ENCODE peak calls at places on chromosomes 6 and 20, in eight cellular contexts. One of them, this sample, is unnamed.

GRCh38 chr6:157804448-157805327 is 18.4 kb upstream of the SNX9 start:
- DNase-seq in dorsolateral prefrontal cortex: no peak
- DNase-seq in transverse colon: no peak
- DNase-seq in AG04450: no peak
- DNase-seq in vagina: no peak
- DNase-seq in fibroblast of lung: no peak
- DNase-seq in neural progenitor cell: no peak
- DNase-seq in heart right ventricle: no peak
- DNase-seq in this sample: peak

GRCh38 chr6:167647333-167647732 is 179.4 kb upstream of the AFDN start:
- DNase-seq in AG04450: no peak
- DNase-seq in vagina: no peak
- DNase-seq in heart right ventricle: no peak
- DNase-seq in neural progenitor cell: no peak
- DNase-seq in transverse colon: no peak
- DNase-seq in dorsolateral prefrontal cortex: no peak
- DNase-seq in fibroblast of lung: peak
- DNase-seq in this sample: no peak

GRCh38 chr6:85920782-85921181 is 278.1 kb upstream of the SYNCRIP start:
- DNase-seq in fibroblast of lung: no peak
- DNase-seq in AG04450: no peak
- DNase-seq in neural progenitor cell: peak
- DNase-seq in transverse colon: no peak
- DNase-seq in dorsolateral prefrontal cortex: peak
- DNase-seq in heart right ventricle: peak
- DNase-seq in vagina: no peak
- DNase-seq in this sample: no peak

GRCh38 chr20:59670786-59671492 is 66.6 kb downstream of the PHACTR3 start:
- DNase-seq in neural progenitor cell: no peak
- DNase-seq in heart right ventricle: no peak
- DNase-seq in vagina: no peak
- DNase-seq in transverse colon: no peak
- DNase-seq in AG04450: no peak
- DNase-seq in fibroblast of lung: no peak
- DNase-seq in dorsolateral prefrontal cortex: peak
- DNase-seq in this sample: no peak

GRCh38 chr20:53834044-53834442 is 236.4 kb downstream of the BCAS1 start:
- DNase-seq in vagina: no peak
- DNase-seq in AG04450: no peak
- DNase-seq in fibroblast of lung: peak
- DNase-seq in neural progenitor cell: no peak
- DNase-seq in dorsolateral prefrontal cortex: no peak
- DNase-seq in heart right ventricle: no peak
- DNase-seq in transverse colon: no peak
- DNase-seq in this sample: no peak

GRCh38 chr6:160428069-160428430 is 79.9 kb downstream of the SLC22A3 start:
- DNase-seq in fibroblast of lung: peak
- DNase-seq in AG04450: no peak
- DNase-seq in transverse colon: no peak
- DNase-seq in neural progenitor cell: no peak
- DNase-seq in vagina: no peak
- DNase-seq in heart right ventricle: peak
- DNase-seq in dorsolateral prefrontal cortex: peak
- DNase-seq in this sample: peak

GRCh38 chr6:109456710-109457595 is 1.4 kb upstream of the MICAL1 start:
- DNase-seq in transverse colon: peak
- DNase-seq in vagina: no peak
- DNase-seq in fibroblast of lung: peak
- DNase-seq in AG04450: no peak
- DNase-seq in heart right ventricle: peak
- DNase-seq in neural progenitor cell: no peak
- DNase-seq in dorsolateral prefrontal cortex: peak
- DNase-seq in this sample: peak

GRCh38 chr6:56527934-56528333 is 114.8 kb downstream of the DST start:
- DNase-seq in neural progenitor cell: no peak
- DNase-seq in dorsolateral prefrontal cortex: no peak
- DNase-seq in vagina: no peak
- DNase-seq in fibroblast of lung: peak
- DNase-seq in AG04450: no peak
- DNase-seq in heart right ventricle: no peak
- DNase-seq in transverse colon: no peak
- DNase-seq in this sample: peak

GRCh38 chr6:43368517-43369160 is 808 bp downstream of the ZNF318 start:
- DNase-seq in vagina: no peak
- DNase-seq in fibroblast of lung: peak
- DNase-seq in AG04450: no peak
- DNase-seq in transverse colon: peak
- DNase-seq in heart right ventricle: peak
- DNase-seq in dorsolateral prefrontal cortex: peak
- DNase-seq in neural progenitor cell: peak
- DNase-seq in this sample: peak

GRCh38 chr6:156821707-156822106 is 44.5 kb downstream of the ARID1B start:
- DNase-seq in heart right ventricle: no peak
- DNase-seq in neural progenitor cell: no peak
- DNase-seq in AG04450: no peak
- DNase-seq in fibroblast of lung: no peak
- DNase-seq in transverse colon: no peak
- DNase-seq in vagina: no peak
- DNase-seq in dorsolateral prefrontal cortex: no peak
- DNase-seq in this sample: no peak

GRCh38 chr6:106122306-106122940 is 36.3 kb downstream of the PRDM1 start:
- DNase-seq in dorsolateral prefrontal cortex: no peak
- DNase-seq in transverse colon: no peak
- DNase-seq in fibroblast of lung: no peak
- DNase-seq in vagina: no peak
- DNase-seq in neural progenitor cell: no peak
- DNase-seq in AG04450: no peak
- DNase-seq in heart right ventricle: no peak
- DNase-seq in this sample: no peak

GRCh38 chr6:404685-405423 is 13.3 kb downstream of the IRF4 start:
- DNase-seq in fibroblast of lung: no peak
- DNase-seq in transverse colon: no peak
- DNase-seq in AG04450: no peak
- DNase-seq in vagina: no peak
- DNase-seq in neural progenitor cell: no peak
- DNase-seq in heart right ventricle: no peak
- DNase-seq in dorsolateral prefrontal cortex: no peak
- DNase-seq in this sample: no peak

GRCh38 chr20:38882600-38882999 is 43.6 kb upstream of the FAM83D start:
- DNase-seq in heart right ventricle: no peak
- DNase-seq in dorsolateral prefrontal cortex: no peak
- DNase-seq in transverse colon: no peak
- DNase-seq in vagina: no peak
- DNase-seq in AG04450: no peak
- DNase-seq in fibroblast of lung: no peak
- DNase-seq in neural progenitor cell: no peak
- DNase-seq in this sample: no peak

GRCh38 chr6:110628330-110628729 is 151.9 kb upstream of the SLC22A16 start:
- DNase-seq in vagina: no peak
- DNase-seq in dorsolateral prefrontal cortex: no peak
- DNase-seq in fibroblast of lung: peak
- DNase-seq in transverse colon: no peak
- DNase-seq in AG04450: peak
- DNase-seq in heart right ventricle: no peak
- DNase-seq in neural progenitor cell: no peak
- DNase-seq in this sample: peak

GRCh38 chr6:16059496-16059895 is 69.4 kb upstream of the MYLIP start:
- DNase-seq in dorsolateral prefrontal cortex: no peak
- DNase-seq in fibroblast of lung: no peak
- DNase-seq in neural progenitor cell: no peak
- DNase-seq in AG04450: no peak
- DNase-seq in vagina: no peak
- DNase-seq in transverse colon: no peak
- DNase-seq in heart right ventricle: no peak
- DNase-seq in this sample: no peak

GRCh38 chr20:44446111-44446722 is 29.5 kb upstream of the TTPAL start:
- DNase-seq in vagina: no peak
- DNase-seq in heart right ventricle: no peak
- DNase-seq in fibroblast of lung: no peak
- DNase-seq in neural progenitor cell: no peak
- DNase-seq in dorsolateral prefrontal cortex: no peak
- DNase-seq in AG04450: no peak
- DNase-seq in transverse colon: peak
- DNase-seq in this sample: no peak

GRCh38 chr6:26576929-26577719 is 19.6 kb upstream of the ABT1 start:
- DNase-seq in vagina: no peak
- DNase-seq in dorsolateral prefrontal cortex: no peak
- DNase-seq in fibroblast of lung: peak
- DNase-seq in neural progenitor cell: peak
- DNase-seq in heart right ventricle: peak
- DNase-seq in transverse colon: no peak
- DNase-seq in AG04450: no peak
- DNase-seq in this sample: peak

GRCh38 chr6:153771577-153771976 is 267.5 kb upstream of the OPRM1 start:
- DNase-seq in AG04450: no peak
- DNase-seq in heart right ventricle: no peak
- DNase-seq in vagina: no peak
- DNase-seq in transverse colon: no peak
- DNase-seq in fibroblast of lung: no peak
- DNase-seq in dorsolateral prefrontal cortex: no peak
- DNase-seq in neural progenitor cell: no peak
- DNase-seq in this sample: no peak

GRCh38 chr20:5369622-5370021 is 52.9 kb upstream of the PROKR2 start:
- DNase-seq in neural progenitor cell: no peak
- DNase-seq in vagina: no peak
- DNase-seq in fibroblast of lung: no peak
- DNase-seq in dorsolateral prefrontal cortex: no peak
- DNase-seq in heart right ventricle: no peak
- DNase-seq in transverse colon: no peak
- DNase-seq in AG04450: no peak
- DNase-seq in this sample: no peak

GRCh38 chr6:148986608-148987007 is 239.8 kb downstream of the UST start:
- DNase-seq in AG04450: no peak
- DNase-seq in heart right ventricle: no peak
- DNase-seq in neural progenitor cell: no peak
- DNase-seq in vagina: no peak
- DNase-seq in transverse colon: no peak
- DNase-seq in dorsolateral prefrontal cortex: no peak
- DNase-seq in fibroblast of lung: no peak
- DNase-seq in this sample: no peak

GRCh38 chr6:148990427-148990826 is 243.6 kb downstream of the UST start:
- DNase-seq in AG04450: no peak
- DNase-seq in neural progenitor cell: no peak
- DNase-seq in dorsolateral prefrontal cortex: no peak
- DNase-seq in transverse colon: no peak
- DNase-seq in vagina: no peak
- DNase-seq in heart right ventricle: no peak
- DNase-seq in fibroblast of lung: no peak
- DNase-seq in this sample: no peak

GRCh38 chr6:148987982-148988381 is 241.2 kb downstream of the UST start:
- DNase-seq in dorsolateral prefrontal cortex: no peak
- DNase-seq in neural progenitor cell: no peak
- DNase-seq in vagina: no peak
- DNase-seq in transverse colon: no peak
- DNase-seq in heart right ventricle: no peak
- DNase-seq in AG04450: no peak
- DNase-seq in fibroblast of lung: no peak
- DNase-seq in this sample: no peak

GRCh38 chr6:148985499-148985898 is 238.7 kb downstream of the UST start:
- DNase-seq in heart right ventricle: no peak
- DNase-seq in fibroblast of lung: no peak
- DNase-seq in AG04450: no peak
- DNase-seq in vagina: no peak
- DNase-seq in neural progenitor cell: no peak
- DNase-seq in dorsolateral prefrontal cortex: no peak
- DNase-seq in transverse colon: no peak
- DNase-seq in this sample: no peak

DNA sequence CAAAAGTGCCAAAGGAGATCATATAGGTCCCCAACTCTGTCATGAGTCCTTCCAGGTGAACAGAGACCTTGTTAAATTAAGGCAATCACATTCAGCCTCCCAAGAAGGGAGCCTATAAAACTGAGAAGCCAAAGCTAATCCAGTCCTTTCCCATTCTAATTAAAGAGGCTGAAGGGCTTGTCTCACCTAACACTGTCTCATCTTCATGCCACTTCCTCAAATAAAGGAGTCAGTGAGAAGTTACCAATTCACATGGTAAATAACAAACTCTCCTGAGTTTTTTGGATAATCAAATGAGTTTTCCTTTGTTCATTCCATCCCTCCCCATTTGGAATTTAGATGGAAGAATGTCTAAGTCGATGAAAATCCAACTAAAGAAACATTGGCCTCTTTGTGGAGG is 242.8 kb downstream of the UST start:
- DNase-seq in neural progenitor cell: no peak
- DNase-seq in transverse colon: no peak
- DNase-seq in heart right ventricle: no peak
- DNase-seq in vagina: no peak
- DNase-seq in fibroblast of lung: no peak
- DNase-seq in AG04450: no peak
- DNase-seq in dorsolateral prefrontal cortex: no peak
- DNase-seq in this sample: no peak
- H3K4me3 ChIP-seq in neural progenitor cell: no peak
- H3K4me3 ChIP-seq in transverse colon: no peak
- H3K4me3 ChIP-seq in heart right ventricle: no peak
- H3K4me3 ChIP-seq in vagina: no peak
- H3K4me3 ChIP-seq in fibroblast of lung: no peak
- H3K4me3 ChIP-seq in AG04450: no peak
- H3K4me3 ChIP-seq in dorsolateral prefrontal cortex: no peak
- H3K4me3 ChIP-seq in this sample: no peak

DNA sequence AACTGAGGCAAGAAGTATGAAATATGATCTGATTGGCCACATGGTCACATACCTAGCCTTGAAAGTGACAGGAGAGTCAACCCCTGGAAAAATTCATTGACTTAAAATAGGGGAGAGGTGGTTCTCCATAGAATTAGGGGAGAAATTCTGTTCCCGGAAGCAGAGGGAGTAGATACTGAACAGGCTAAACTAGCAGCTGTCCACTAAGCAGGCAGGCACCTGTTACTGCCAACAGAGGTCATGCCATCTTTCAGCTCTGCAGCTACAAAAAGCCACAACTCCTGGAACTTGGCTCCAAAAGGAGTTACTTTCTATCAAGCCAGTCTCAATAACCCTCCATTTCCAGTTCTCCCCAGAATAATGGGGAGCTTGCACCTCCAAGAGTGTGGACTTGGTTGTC is 352.5 kb downstream of the MAFB start:
- DNase-seq in neural progenitor cell: no peak
- DNase-seq in fibroblast of lung: no peak
- DNase-seq in heart right ventricle: no peak
- DNase-seq in AG04450: no peak
- DNase-seq in transverse colon: no peak
- DNase-seq in dorsolateral prefrontal cortex: no peak
- DNase-seq in vagina: no peak
- DNase-seq in this sample: no peak
- TF ChIP-seq CTCF in neural progenitor cell: no peak
- TF ChIP-seq CTCF in fibroblast of lung: no peak
- TF ChIP-seq CTCF in heart right ventricle: no peak
- TF ChIP-seq CTCF in AG04450: no peak
- TF ChIP-seq CTCF in transverse colon: no peak
- TF ChIP-seq CTCF in dorsolateral prefrontal cortex: no peak
- TF ChIP-seq CTCF in vagina: no peak
- TF ChIP-seq CTCF in this sample: no peak

GRCh38 chr6:14452567-14453527 is 335.3 kb downstream of the CD83 start:
- DNase-seq in neural progenitor cell: no peak
- DNase-seq in AG04450: no peak
- DNase-seq in fibroblast of lung: peak
- DNase-seq in heart right ventricle: no peak
- DNase-seq in transverse colon: no peak
- DNase-seq in vagina: no peak
- DNase-seq in dorsolateral prefrontal cortex: no peak
- DNase-seq in this sample: no peak
- H3K4me3 ChIP-seq in neural progenitor cell: no peak
- H3K4me3 ChIP-seq in AG04450: no peak
- H3K4me3 ChIP-seq in fibroblast of lung: no peak
- H3K4me3 ChIP-seq in heart right ventricle: no peak
- H3K4me3 ChIP-seq in transverse colon: no peak
- H3K4me3 ChIP-seq in vagina: no peak
- H3K4me3 ChIP-seq in dorsolateral prefrontal cortex: no peak
- H3K4me3 ChIP-seq in this sample: no peak

GRCh38 chr20:10646886-10647420 is 26.8 kb downstream of the JAG1 start:
- DNase-seq in AG04450: no peak
- DNase-seq in fibroblast of lung: no peak
- DNase-seq in transverse colon: peak
- DNase-seq in vagina: no peak
- DNase-seq in dorsolateral prefrontal cortex: no peak
- DNase-seq in heart right ventricle: no peak
- DNase-seq in neural progenitor cell: no peak
- DNase-seq in this sample: no peak
- TF ChIP-seq CTCF in AG04450: no peak
- TF ChIP-seq CTCF in fibroblast of lung: no peak
- TF ChIP-seq CTCF in transverse colon: no peak
- TF ChIP-seq CTCF in vagina: no peak
- TF ChIP-seq CTCF in dorsolateral prefrontal cortex: no peak
- TF ChIP-seq CTCF in heart right ventricle: no peak
- TF ChIP-seq CTCF in neural progenitor cell: no peak
- TF ChIP-seq CTCF in this sample: no peak

This sample was measured in fibroblast of mammary gland.